ENCODE peak calls at places on chromosomes 7 and 10, in four cellular contexts. K is HCT116, I is Peyer's patch, G is brain microvascular endothelial cell. S is an unnamed sample.

GRCh38 chr10:36173364-36173763 is 531.3 kb upstream of the FZD8 start:
- DNase-seq in K (no peak), I (no peak), G (peak), S (no peak)

GRCh38 chr10:89129850-89130396 is 77.2 kb downstream of the CH25H start:
- DNase-seq in K (no peak), I (no peak), G (peak), S (no peak)

GRCh38 chr7:50142421-50143113 is 49.5 kb upstream of the ZPBP start:
- DNase-seq in K (peak), I (no peak), G (peak), S (no peak)

GRCh38 chr7:105664816-105665525 is 83.7 kb upstream of the EFCAB10 start:
- DNase-seq in K (peak), I (no peak), G (peak), S (peak)

GRCh38 chr7:29139796-29140195 is 6.5 kb downstream of the CPVL start:
- DNase-seq in K (no peak), I (no peak), G (peak), S (no peak)

GRCh38 chr10:51705774-51706173 is 6.4 kb upstream of the CSTF2T start:
- DNase-seq in K (no peak), I (no peak), G (no peak), S (no peak)

GRCh38 chr7:11607676-11608075 is 224.3 kb downstream of the THSD7A start:
- DNase-seq in K (no peak), I (no peak), G (no peak), S (peak)

GRCh38 chr10:23448802-23449570 is 10.1 kb downstream of the OTUD1 start:
- DNase-seq in K (no peak), I (no peak), G (no peak), S (no peak)

DNA sequence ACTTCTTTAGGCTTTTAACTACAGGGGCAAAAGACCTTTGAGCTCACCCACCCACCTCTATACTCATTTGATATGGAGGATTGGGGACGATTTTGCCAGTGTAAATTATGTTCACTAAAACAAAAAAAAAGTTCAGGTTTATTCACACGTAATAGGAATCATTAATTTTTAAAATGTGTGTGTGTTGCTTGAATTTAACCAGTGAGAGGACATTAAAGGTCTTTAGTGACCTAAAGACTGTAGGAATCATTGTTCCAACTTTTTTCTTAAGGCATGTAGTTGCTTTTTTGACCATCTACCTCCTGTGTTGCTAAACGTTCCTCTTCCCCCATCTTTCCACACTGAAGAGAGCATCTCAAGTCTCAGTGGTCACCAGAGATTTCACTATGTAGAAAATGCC is 1.1 kb downstream of the SSBP1 start:
- DNase-seq in K (no peak), I (no peak), G (no peak), S (no peak)
- H3K4me3 ChIP-seq in K (peak), I (peak), G (peak), S (peak)

DNA sequence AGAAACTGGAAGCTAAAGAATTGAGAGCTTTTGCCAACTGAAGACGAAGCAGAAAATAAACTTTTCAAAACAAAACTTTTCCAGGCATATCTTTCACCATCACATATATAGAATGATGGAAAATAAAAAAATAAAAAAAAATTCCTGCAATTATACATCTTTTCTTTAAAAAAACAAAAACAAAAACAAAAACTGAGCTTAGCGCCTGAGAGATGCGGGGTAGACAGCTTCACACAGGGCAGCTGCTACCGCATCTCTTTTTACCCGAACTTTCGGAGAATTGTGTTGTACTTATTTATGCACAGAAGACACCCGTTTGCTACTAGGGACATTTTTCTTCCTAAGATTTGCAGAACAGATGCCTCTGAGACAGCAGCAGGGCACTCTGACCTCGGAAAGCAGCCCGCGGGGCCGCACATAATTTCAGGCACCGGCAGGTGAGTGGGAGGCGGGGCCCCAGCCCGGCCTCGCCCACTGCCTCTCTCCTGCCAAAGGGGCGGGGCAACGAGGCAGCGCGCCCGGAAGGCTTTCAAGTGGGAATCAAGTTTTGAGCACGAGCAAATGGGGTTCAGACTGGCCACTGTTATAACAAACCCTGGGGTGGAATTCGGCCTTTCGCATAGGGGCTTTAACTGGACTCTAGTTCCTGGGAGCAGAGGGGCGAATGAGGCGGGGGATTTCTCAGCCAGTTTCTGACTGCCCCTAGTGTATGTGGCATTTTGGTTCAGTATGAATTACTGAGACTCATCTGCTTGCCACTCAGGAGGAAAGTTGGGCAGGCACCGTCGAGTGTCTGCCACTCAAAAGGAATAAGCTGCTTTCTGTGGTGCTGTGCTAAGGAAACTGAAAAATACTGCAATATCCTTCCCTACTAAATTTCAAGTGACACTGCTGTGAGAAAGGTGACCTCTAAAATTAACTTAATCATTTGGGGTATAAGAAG is 18.5 kb upstream of the FAM133B start:
- DNase-seq in K (no peak), I (no peak), G (no peak), S (no peak)
- H3K4me3 ChIP-seq in K (peak), I (no peak), G (no peak), S (peak)

DNA sequence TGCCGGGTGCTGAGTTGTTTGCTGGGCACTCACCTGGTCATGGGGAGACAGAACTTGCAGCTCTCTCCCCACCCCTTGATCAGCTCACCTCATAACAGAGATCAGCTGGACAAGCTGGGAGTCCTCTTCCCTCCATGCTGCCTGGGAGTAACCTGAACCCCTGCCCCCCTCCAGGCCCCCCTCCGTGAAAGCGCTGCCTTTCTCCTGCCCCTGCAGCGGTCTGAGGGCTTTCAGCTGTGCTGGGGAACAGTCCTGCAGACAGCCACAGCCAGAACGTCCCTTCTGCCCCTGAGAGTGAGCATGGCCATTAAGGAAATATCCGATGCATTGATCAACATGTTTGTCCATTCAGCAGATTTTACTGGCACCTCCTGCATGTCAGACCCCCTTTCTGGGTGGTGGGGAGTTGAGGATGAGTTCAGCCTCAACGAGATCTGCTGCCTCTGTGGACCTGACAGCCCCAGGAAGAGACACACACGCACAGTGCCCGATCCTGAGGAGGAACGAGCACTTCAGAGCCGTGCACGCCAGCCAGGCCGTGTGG is 4.5 kb downstream of the FAM20C start:
- DNase-seq in K (no peak), I (no peak), G (no peak), S (no peak)
- H3K4me3 ChIP-seq in K (no peak), I (no peak), G (peak), S (no peak)

GRCh38 chr7:91974066-91974465 is 33.4 kb downstream of the AKAP9 start:
- DNase-seq in K (no peak), I (no peak), G (no peak), S (no peak)
- H3K4me3 ChIP-seq in K (no peak), I (no peak), G (no peak), S (no peak)

DNA sequence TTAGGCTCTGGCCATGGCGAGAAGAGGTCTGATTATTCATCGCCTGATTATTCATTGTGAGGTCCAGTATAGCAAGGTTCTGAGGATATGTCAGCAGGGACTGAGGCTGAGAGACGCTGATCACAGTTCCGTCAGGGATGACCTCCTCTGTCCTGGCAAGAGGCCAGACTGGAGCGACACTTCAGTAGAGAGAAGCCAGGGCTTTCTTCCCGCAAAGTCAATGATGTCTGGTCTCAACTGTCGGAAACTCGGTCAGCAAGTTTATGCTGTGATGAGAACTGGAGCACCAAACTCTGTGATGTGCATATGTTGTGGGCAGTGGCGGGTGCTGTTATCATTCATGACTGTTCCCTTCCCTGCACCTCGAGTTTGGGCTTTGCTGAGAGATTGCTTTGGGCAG is 29.0 kb upstream of the GNA12 start:
- DNase-seq in K (no peak), I (no peak), G (no peak), S (no peak)
- H3K4me3 ChIP-seq in K (no peak), I (no peak), G (no peak), S (no peak)

GRCh38 chr10:117552156-117552620 is 9.6 kb downstream of the EMX2 start:
- DNase-seq in K (no peak), I (no peak), G (no peak), S (no peak)
- H3K4me3 ChIP-seq in K (no peak), I (no peak), G (no peak), S (no peak)

DNA sequence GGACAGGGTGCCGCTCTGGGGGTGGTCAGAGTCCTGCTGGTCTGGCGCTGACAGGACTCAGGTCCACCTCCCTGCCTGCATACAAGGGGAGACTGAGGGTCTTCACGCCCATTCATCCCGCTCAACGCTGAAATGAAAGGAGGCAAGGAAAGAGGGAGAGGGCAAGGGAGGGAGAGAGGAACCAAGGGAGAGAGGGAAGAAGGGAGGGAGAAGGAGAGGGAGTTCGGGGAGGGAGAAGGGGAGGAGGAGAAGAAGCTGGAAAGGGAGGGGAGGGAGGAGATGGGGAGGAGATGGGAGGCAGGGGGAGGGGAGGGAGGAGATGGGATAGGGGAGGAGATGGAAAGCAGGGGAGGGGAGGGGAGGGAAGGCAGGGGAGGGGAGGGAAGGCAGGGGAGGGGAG is 69.4 kb upstream of the INPP5A start:
- DNase-seq in K (no peak), I (no peak), G (no peak), S (no peak)
- H3K4me3 ChIP-seq in K (no peak), I (no peak), G (no peak), S (no peak)

DNA sequence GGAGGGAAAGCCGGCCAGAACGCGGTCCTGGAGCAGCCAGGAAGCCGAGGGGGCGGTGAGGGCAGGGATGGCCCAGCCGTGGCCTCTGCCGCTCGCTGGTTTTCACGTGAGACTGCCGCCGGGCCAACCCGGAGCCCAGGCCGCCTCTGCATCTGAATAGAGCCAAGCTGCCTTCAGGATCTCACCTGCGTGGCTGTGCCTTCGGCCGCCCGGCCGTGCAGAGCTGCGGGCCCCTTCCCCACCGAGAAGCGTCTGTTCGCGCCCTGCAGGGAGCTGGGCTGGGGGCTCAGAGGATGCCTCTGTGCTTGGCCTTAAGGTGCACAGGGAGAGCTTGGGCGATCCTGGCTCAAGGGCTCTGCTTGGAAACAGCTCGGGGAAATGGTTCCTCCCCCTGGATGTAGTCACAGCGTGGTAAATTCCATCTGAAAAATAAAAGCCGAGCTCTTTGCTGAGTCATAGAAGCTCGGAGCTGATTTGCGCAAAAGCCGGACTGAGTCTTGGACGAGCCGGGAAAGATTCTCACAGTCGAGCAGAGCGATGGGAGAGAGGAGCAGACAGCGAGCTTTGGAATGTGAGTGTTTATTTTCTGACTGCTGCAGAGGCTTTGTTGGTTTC is at the start of gene JAKMIP3:
- DNase-seq in K (no peak), I (no peak), G (peak), S (peak)
- H3K4me3 ChIP-seq in K (no peak), I (peak), G (peak), S (peak)

GRCh38 chr10:24706479-24707118 is 17.1 kb downstream of the ARHGAP21 start:
- DNase-seq in K (no peak), I (no peak), G (peak), S (peak)
- H3K4me3 ChIP-seq in K (no peak), I (no peak), G (no peak), S (no peak)

GRCh38 chr10:80471715-80472233 is 17.7 kb downstream of the TSPAN14 start:
- DNase-seq in K (peak), I (no peak), G (no peak), S (no peak)
- H3K4me3 ChIP-seq in K (peak), I (no peak), G (no peak), S (no peak)

S was measured in retinal pigment epithelial cell.